ENCODE peak calls at places on chromosomes 13 and 19, in nine cellular contexts. A, O, Q, W, J, B, F, M and H are unnamed samples.

GRCh38 chr13:59834801-59835200 is 328.9 kb downstream of the DIAPH3 start:
- DNase-seq in O (no peak), B (no peak), F (peak; percentile 6), M (no peak), W (no peak), Q (no peak), J (no peak), A (no peak), H (no peak)

GRCh38 chr19:48444129-48444932 is 1.5 kb upstream of the GRWD1 start:
- DNase-seq in F (no peak), J (no peak), A (no peak), W (peak; percentile 54), O (no peak), B (peak; percentile 67), Q (no peak), M (no peak), H (no peak)

GRCh38 chr13:46698015-46698414 is 98.9 kb downstream of the ESD start:
- DNase-seq in A (no peak), W (no peak), B (no peak), O (no peak), J (peak; percentile 63), M (peak; percentile 40), Q (peak; percentile 15), F (no peak), H (no peak)

GRCh38 chr13:108797354-108797753 is 167.9 kb downstream of the MYO16 start:
- DNase-seq in A (no peak), B (no peak), O (no peak), F (no peak), Q (no peak), W (no peak), J (no peak), M (no peak), H (no peak)

GRCh38 chr13:26051231-26052135 is at the start of gene SHISA2:
- DNase-seq in A (peak; percentile 78), J (no peak), W (peak; percentile 82), F (peak; percentile 54), Q (no peak), B (peak; percentile 90), O (no peak), M (peak; percentile 37), H (peak; percentile 42)

GRCh38 chr13:79904581-79904980 is 423.6 kb downstream of the NDFIP2 start:
- DNase-seq in Q (no peak), B (no peak), F (no peak), M (no peak), O (no peak), J (no peak), W (no peak), A (no peak), H (no peak)

GRCh38 chr19:17681505-17682125 is 6.5 kb downstream of the UNC13A start:
- DNase-seq in Q (no peak), M (no peak), J (no peak), W (peak; percentile 85), O (no peak), A (no peak), B (peak; percentile 89), F (peak; percentile 39), H (no peak)

GRCh38 chr13:113915012-113915763 is 51.3 kb upstream of the GAS6 start:
- DNase-seq in M (no peak), A (no peak), W (no peak), O (peak; percentile 7), B (peak; percentile 34), F (no peak), Q (no peak), J (peak; percentile 4), H (peak; percentile 37)

GRCh38 chr19:44824758-44825157 is 15.9 kb downstream of the BCAM start:
- DNase-seq in O (no peak), F (no peak), J (peak; percentile 87), A (no peak), M (peak; percentile 74), Q (no peak), W (no peak), B (no peak), H (no peak)

GRCh38 chr13:110855363-110855762 is 59.5 kb downstream of the ANKRD10 start:
- DNase-seq in O (no peak), M (no peak), Q (no peak), J (no peak), W (no peak), A (no peak), F (no peak), B (peak; percentile 24), H (no peak)

GRCh38 chr13:23984541-23984940 is 87.2 kb upstream of the C1QTNF9B start:
- DNase-seq in W (no peak), O (peak; percentile 83), Q (no peak), J (peak; percentile 51), M (peak; percentile 88), B (no peak), A (no peak), F (no peak), H (peak; percentile 79)

GRCh38 chr19:17806945-17807344 is 12.0 kb downstream of the B3GNT3 start:
- DNase-seq in J (no peak), B (no peak), M (no peak), F (no peak), Q (no peak), A (no peak), O (no peak), W (no peak), H (no peak)

GRCh38 chr19:58558066-58558622 is at the start of gene UBE2M:
- DNase-seq in W (peak; percentile 63), B (peak; percentile 88), J (peak; percentile 68), O (no peak), M (peak; percentile 71), F (no peak), Q (no peak), A (peak; percentile 88), H (no peak)

GRCh38 chr13:113897966-113898365 is 34.1 kb upstream of the GAS6 start:
- DNase-seq in Q (no peak), J (peak; percentile 4), W (no peak), B (no peak), O (peak; percentile 12), F (no peak), A (no peak), M (peak; percentile 68), H (peak; percentile 62)

GRCh38 chr13:58977085-58977484 is 1186.6 kb downstream of the DIAPH3 start:
- DNase-seq in F (no peak), W (no peak), B (no peak), M (no peak), A (no peak), J (no peak), O (no peak), Q (no peak), H (no peak)

DNA sequence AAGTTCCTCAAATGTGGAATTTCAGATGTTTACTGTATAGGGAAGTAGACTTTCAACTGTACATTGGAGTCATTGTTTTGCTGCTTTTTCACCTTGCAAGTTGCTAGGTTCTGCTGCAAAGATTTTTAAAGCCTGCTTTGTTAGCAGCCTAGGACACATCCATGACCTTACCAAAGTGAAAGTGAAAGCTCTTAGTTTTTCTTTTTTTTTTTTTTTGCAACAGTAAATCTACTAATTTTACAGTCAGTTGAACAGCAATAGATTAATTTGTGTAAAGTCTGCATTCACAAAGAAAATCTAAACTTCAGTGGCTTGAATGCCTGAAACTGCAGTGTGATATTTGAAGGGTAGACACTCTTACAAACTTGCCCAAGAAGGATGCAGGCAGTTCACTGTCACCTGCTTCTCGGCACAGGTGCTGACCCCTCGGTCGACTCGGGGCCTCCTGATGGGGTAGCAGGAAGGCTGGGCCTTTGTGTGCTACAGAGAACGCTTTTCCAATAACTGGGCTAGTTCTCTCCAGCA is 5.0 kb upstream of the MTIF3 start:
- DNase-seq in M (no peak), A (no peak), J (no peak), Q (no peak), W (peak; percentile 45), F (peak; percentile 30), B (no peak), O (no peak), H (no peak)
- H3K4me3 ChIP-seq in M (no peak overlapping the region), A (peak overlapping the region; percentile 37), J (no peak overlapping the region), Q (peak overlapping the region; percentile 31), W (no peak overlapping the region), F (peak overlapping the region; percentile 43), B (no peak overlapping the region), O (peak overlapping the region; percentile 54), H (peak overlapping the region; percentile 39)

DNA sequence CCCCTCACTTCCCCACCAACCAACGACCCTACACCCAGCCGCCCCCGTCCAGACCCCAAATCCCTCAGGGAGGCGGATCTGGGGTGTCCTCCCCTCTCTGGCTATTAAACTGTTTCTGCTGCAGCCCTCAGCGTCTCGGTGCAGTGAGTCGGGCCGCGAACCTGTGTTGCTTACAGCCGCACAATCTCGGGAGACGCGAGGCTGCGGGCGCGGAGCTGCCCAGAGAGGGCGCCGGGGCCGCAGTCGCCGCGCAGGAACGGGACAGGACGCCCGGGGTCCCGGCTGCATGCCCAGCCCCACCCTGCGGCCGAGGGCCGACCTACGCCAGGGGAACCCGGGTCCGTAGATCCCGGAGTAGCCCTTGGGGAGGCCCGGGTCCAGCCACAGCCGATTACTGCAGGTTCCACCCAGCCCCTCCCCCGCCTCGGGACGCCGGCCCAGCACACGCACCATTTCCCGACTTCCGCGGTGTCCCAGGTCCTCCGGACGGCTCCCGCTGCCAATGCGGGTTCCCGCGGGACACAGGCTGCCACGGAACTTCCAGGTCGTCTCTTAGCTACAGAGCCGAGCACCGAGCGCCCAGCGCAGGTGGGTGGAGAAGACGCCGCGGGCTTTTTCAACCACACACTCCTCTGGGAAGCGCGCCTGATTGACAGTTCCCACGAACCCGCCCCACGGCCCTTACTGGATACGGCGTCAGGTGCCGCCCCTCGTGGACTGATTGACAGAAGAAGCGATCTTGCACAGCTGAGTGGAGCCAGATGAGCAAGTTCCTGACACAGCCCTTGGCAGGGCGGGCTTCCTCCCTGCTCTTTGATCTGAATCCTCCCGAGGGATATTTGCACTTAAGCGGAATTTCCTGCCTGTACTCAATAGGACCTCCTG is at the start of gene ZNF799:
- DNase-seq in W (peak; percentile 92), B (peak; percentile 98), A (peak; percentile 99), F (peak; percentile 93), J (peak; percentile 99), M (peak; percentile 100), O (peak; percentile 96), Q (peak; percentile 95), H (peak; percentile 99)
- TF ChIP-seq CTCF in W (no peak), B (peak; percentile 41), A (no peak), F (no peak), J (no peak), M (no peak), O (peak; percentile 10), Q (no peak), H (no peak)

DNA sequence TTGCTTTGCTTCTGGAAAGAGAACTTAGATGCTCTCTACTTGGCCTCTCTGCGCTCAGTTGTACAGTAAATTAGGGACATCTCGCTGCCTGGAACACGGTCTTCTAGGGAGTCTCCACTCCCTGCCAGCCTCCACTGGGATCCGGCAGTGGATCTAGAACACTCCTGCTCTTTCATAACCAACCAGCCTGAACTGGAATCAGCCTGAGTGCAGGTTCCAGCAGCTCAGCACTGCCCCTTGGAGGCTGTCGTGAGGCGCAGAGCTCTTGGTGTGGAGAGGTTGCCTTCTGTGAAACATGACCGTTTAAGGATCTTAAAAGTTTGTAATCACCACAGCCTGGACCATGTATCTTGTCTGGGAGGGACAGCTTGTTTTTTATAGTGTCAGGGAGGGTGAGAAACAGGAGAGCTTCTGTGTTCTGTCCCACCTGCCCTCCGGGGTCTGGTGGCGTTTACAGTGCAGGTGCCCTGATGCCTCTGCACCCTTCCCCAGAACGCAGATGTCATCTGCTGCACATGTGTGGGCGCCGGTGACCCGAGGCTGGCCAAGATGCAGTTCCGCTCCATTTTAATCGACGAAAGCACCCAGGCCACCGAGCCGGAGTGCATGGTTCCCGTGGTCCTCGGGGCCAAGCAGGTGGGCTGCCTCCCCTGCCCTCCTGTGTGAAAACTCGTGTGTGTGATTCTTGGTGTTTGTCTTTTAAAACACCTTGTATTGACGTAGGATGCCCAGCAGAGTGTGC is 24.8 kb downstream of the UPF1 start:
- DNase-seq in A (no peak), W (peak; percentile 43), B (peak; percentile 71), M (no peak), Q (no peak), F (peak; percentile 52), J (no peak), O (no peak), H (no peak)
- H3K27ac ChIP-seq in A (no peak overlapping the region), W (no peak overlapping the region), B (no peak overlapping the region), M (no peak overlapping the region), Q (no peak overlapping the region), F (no peak overlapping the region), J (no peak overlapping the region), O (no peak overlapping the region), H (no peak overlapping the region)

GRCh38 chr19:4052993-4053422 is 13.7 kb downstream of the ZBTB7A start:
- DNase-seq in W (no peak), A (peak; percentile 77), F (no peak), M (no peak), J (no peak), Q (no peak), O (no peak), B (no peak), H (no peak)
- H3K4me3 ChIP-seq in W (no peak overlapping the region), A (peak overlapping the region; percentile 21), F (no peak overlapping the region), M (no peak overlapping the region), J (no peak overlapping the region), Q (peak overlapping the region; percentile 6), O (peak overlapping the region; percentile 56), B (no peak overlapping the region), H (peak overlapping the region; percentile 14)